ENCODE peak calls at places on chromosome 20, in six cellular contexts. L is hepatocyte; D is tibial nerve; B is CD8-positive, alpha-beta memory T cell; R is A673; Y is GM12878. A is an unnamed sample.

GRCh38 chr20:46362931-46363872 is 43.2 kb downstream of the ELMO2 start:
- DNase-seq in Y (peak), D (no peak), B (no peak), R (no peak), L (no peak), A (no peak)

GRCh38 chr20:15627501-15627903 is 945.7 kb downstream of the KIF16B start:
- DNase-seq in Y (no peak), R (no peak), L (no peak), D (no peak), B (no peak), A (no peak)

GRCh38 chr20:37419774-37420542 is 74.0 kb downstream of the SRC start:
- DNase-seq in Y (no peak), B (no peak), R (no peak), D (no peak), L (no peak), A (no peak)

GRCh38 chr20:35398660-35399144 is 13.1 kb downstream of the UQCC1 start:
- DNase-seq in R (peak), L (no peak), B (no peak), Y (no peak), D (no peak), A (no peak)

GRCh38 chr20:46423882-46424482 is 17.6 kb upstream of the ELMO2 start:
- DNase-seq in B (no peak), D (no peak), Y (no peak), L (no peak), R (no peak), A (no peak)

GRCh38 chr20:44465001-44465560 is 10.6 kb upstream of the TTPAL start:
- DNase-seq in R (no peak), B (no peak), D (no peak), L (peak), Y (no peak), A (no peak)

GRCh38 chr20:29318871-29319461 is 1938.5 kb upstream of the DEFB115 start:
- DNase-seq in B (no peak), R (no peak), Y (no peak), L (no peak), D (no peak), A (peak)

GRCh38 chr20:6108330-6108729 is 14.5 kb downstream of the FERMT1 start:
- DNase-seq in L (no peak), B (no peak), D (no peak), R (no peak), Y (no peak), A (no peak)

GRCh38 chr20:34586488-34587163 is 28.1 kb downstream of the MAP1LC3A start:
- DNase-seq in B (no peak), L (no peak), D (no peak), R (no peak), Y (no peak), A (no peak)

DNA sequence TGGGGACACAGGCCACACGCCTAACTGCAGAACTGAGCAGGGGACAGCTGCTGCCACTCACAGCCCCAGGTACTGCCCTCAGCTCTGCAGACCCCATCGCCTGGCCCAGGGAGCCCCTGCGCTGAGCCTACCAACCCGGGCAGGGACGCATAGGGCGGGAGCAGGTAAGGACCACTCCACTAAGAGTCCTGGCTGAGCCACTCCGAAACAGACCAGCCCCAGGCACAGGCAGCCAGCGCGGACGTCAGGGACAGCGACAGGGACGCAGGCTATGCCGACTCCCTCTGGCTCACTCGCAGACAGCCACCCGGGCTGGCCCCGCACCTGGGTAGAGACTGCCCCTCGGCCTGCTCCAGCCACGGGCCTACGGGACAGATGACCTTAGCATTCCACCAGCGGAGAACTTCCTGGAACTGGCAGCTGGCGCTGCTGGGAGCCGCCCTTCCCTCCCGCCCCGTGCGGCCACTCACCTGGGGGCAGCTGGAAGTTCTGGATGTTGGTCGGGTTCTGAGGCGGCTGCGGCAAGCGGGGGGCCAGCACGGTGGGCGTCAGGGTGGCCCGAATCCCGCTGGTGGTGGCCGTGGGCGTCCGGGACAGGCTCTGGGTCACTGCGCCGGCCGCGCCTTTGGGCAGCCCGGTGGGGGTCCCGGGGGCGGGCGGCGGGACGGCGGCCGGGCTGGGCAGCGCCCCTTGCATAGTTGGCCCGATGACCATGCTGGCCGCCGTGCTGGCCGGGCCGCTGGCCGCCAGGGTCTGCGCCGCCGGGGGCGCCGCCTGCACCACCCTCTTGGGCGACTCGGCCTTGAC is 1.5 kb downstream of the TAF4 start:
- DNase-seq in R (no peak), D (no peak), Y (no peak), L (peak), B (no peak), A (no peak)
- H3K27ac ChIP-seq in R (no peak), D (peak), Y (no peak), L (peak), B (no peak), A (peak)

DNA sequence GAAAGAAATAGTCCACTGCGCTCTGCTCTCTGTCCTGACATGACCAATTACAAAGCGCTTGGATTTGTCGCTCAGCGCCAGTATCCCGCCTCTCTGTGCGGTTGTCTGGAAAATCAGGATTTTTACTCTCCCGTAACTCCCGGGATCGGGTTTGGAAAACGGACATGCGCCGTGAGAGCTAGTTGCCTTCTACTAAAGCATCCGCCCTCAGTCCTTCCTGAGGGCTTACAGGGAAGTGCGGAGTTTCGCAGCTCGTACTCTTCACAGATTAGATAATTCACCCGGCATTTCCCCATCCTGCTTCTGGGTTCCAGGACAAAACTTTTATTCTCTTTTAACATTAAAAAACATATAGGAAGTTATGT is 427 bp upstream of the MKKS start:
- DNase-seq in L (peak), R (peak), B (peak), Y (peak), D (peak), A (peak)
- H3K27ac ChIP-seq in L (peak), R (peak), B (peak), Y (peak), D (peak), A (peak)

GRCh38 chr20:50545123-50545522 is 34.9 kb downstream of the PTPN1 start:
- DNase-seq in Y (no peak), R (no peak), B (no peak), L (no peak), D (no peak), A (no peak)

GRCh38 chr20:50538276-50538675 is 28.1 kb downstream of the PTPN1 start:
- DNase-seq in L (no peak), D (no peak), B (no peak), Y (no peak), R (no peak), A (no peak)

GRCh38 chr20:50540620-50541605 is 30.7 kb downstream of the PTPN1 start:
- DNase-seq in L (peak), R (no peak), Y (no peak), B (no peak), D (no peak), A (no peak)

GRCh38 chr20:50543326-50543725 is 33.1 kb downstream of the PTPN1 start:
- DNase-seq in B (no peak), L (no peak), D (no peak), R (no peak), Y (no peak), A (no peak)

GRCh38 chr20:50541606-50542041 is 31.4 kb downstream of the PTPN1 start:
- DNase-seq in R (no peak), L (no peak), B (no peak), Y (peak), D (no peak), A (no peak)
- H3K27ac ChIP-seq in R (no peak), L (peak), B (no peak), Y (peak), D (peak), A (peak)

DNA sequence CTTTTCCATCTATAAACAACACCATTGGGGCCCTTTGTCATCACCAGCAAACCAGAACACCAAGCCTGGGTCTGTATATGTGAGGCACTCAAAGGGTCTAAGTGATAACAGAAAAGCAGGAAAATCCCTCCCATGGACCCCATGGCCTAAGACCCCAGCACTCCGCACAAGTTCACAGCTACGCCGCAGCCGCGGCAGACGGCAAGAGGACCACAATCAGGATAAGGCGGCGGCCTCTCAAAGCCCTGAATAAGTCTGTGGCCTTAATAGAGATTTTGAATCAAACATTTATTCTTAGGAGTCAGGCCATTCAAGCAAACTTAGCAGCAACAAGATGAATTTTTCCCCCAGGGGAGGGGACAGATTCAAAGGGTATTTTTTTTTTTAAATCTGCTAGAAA is 2.9 kb downstream of the ZBTB46 start:
- DNase-seq in R (no peak), Y (no peak), D (no peak), L (no peak), B (no peak), A (no peak)
- H3K27ac ChIP-seq in R (no peak), Y (no peak), D (no peak), L (no peak), B (no peak), A (no peak)

GRCh38 chr20:17858450-17859001 is 110.1 kb downstream of the SNX5 start:
- DNase-seq in L (no peak), R (no peak), B (no peak), D (no peak), Y (no peak), A (no peak)

GRCh38 chr20:17860306-17861197 is 108.0 kb downstream of the SNX5 start:
- DNase-seq in D (no peak), L (no peak), Y (no peak), B (no peak), R (no peak), A (no peak)

GRCh38 chr20:17859002-17859615 is 109.5 kb downstream of the SNX5 start:
- DNase-seq in L (no peak), Y (peak), D (no peak), B (no peak), R (no peak), A (no peak)

GRCh38 chr20:17857639-17858449 is 110.8 kb downstream of the SNX5 start:
- DNase-seq in Y (no peak), L (no peak), R (no peak), B (no peak), D (no peak), A (no peak)

GRCh38 chr20:17859616-17860232 is 108.9 kb downstream of the SNX5 start:
- DNase-seq in B (peak), Y (no peak), L (no peak), R (no peak), D (no peak), A (no peak)
- H3K27ac ChIP-seq in B (no peak), Y (no peak), L (no peak), R (no peak), D (no peak), A (no peak)

GRCh38 chr20:23115823-23116222 is 29.7 kb upstream of the CD93 start:
- DNase-seq in B (no peak), L (no peak), R (no peak), Y (peak), D (no peak), A (peak)

GRCh38 chr20:23112595-23112994 is 26.5 kb upstream of the CD93 start:
- DNase-seq in Y (no peak), D (no peak), L (no peak), B (no peak), R (no peak), A (no peak)

GRCh38 chr20:23114018-23114417 is 27.9 kb upstream of the CD93 start:
- DNase-seq in B (no peak), D (no peak), Y (no peak), L (no peak), R (no peak), A (no peak)

GRCh38 chr20:23116301-23117089 is 30.4 kb upstream of the CD93 start:
- DNase-seq in Y (no peak), B (no peak), D (no peak), L (peak), R (no peak), A (peak)

GRCh38 chr20:23114448-23114847 is 28.3 kb upstream of the CD93 start:
- DNase-seq in R (no peak), Y (no peak), D (no peak), L (no peak), B (no peak), A (no peak)
- H3K27ac ChIP-seq in R (no peak), Y (no peak), D (peak), L (no peak), B (peak), A (no peak)

GRCh38 chr20:50309764-50310672 is 119.4 kb downstream of the CEBPB start:
- DNase-seq in L (no peak), Y (no peak), B (no peak), D (no peak), R (no peak), A (no peak)

GRCh38 chr20:50308166-50308512 is 117.5 kb downstream of the CEBPB start:
- DNase-seq in B (no peak), Y (no peak), R (no peak), D (no peak), L (no peak), A (peak)

GRCh38 chr20:50306478-50307423 is 116.1 kb downstream of the CEBPB start:
- DNase-seq in R (no peak), B (no peak), L (no peak), Y (no peak), D (no peak), A (no peak)

GRCh38 chr20:50309280-50309763 is 118.7 kb downstream of the CEBPB start:
- DNase-seq in Y (no peak), R (no peak), B (no peak), D (no peak), L (no peak), A (no peak)

GRCh38 chr20:50308513-50309279 is 118.1 kb downstream of the CEBPB start:
- DNase-seq in D (peak), R (no peak), B (no peak), Y (no peak), L (peak), A (peak)
- H3K27ac ChIP-seq in D (peak), R (no peak), B (no peak), Y (no peak), L (peak), A (peak)

A was measured in sigmoid colon.